ENCODE peak calls at places on chromosomes 7 and 10, in nine cellular contexts. O is stromal cell of bone marrow, C is endothelial cell, Y is T-cell, A is fibroblast of gingiva, I is SK-MEL-5, U is GM04504, T is left colon, S is dorsolateral prefrontal cortex. W is an unnamed sample.

GRCh38 chr7:104943502-104944343 is 70.3 kb upstream of the KMT2E start:
- DNase-seq in Y (peak), T (peak), S (no peak), A (no peak), I (peak), O (no peak), C (no peak), U (no peak), W (peak)

GRCh38 chr7:151590071-151590800 is 70.5 kb upstream of the RHEB start:
- DNase-seq in I (no peak), S (no peak), Y (no peak), T (no peak), O (no peak), U (no peak), A (no peak), C (no peak), W (no peak)

GRCh38 chr7:152200395-152200794 is 174.9 kb downstream of the GALNT11 start:
- DNase-seq in S (no peak), O (no peak), Y (no peak), C (no peak), I (no peak), U (no peak), T (no peak), A (no peak), W (no peak)

GRCh38 chr10:124176309-124177179 is 83.1 kb upstream of the CHST15 start:
- DNase-seq in A (no peak), I (no peak), Y (no peak), T (peak), O (no peak), C (no peak), S (no peak), U (no peak), W (no peak)

GRCh38 chr7:74267756-74268565 is 13.8 kb upstream of the RFC2 start:
- DNase-seq in C (no peak), A (no peak), S (no peak), U (no peak), Y (no peak), T (no peak), O (no peak), I (no peak), W (no peak)

GRCh38 chr7:117715784-117716445 is 157.3 kb downstream of the CTTNBP2 start:
- DNase-seq in T (peak), I (peak), U (peak), O (peak), Y (no peak), A (peak), S (no peak), C (peak), W (no peak)

GRCh38 chr10:87656431-87657072 is 3.1 kb upstream of the PAPSS2 start:
- DNase-seq in A (peak), C (no peak), Y (no peak), U (no peak), T (no peak), O (no peak), I (peak), S (no peak), W (peak)

GRCh38 chr10:3955954-3956617 is 171.1 kb upstream of the KLF6 start:
- DNase-seq in S (no peak), A (no peak), Y (no peak), U (no peak), C (no peak), I (no peak), T (no peak), O (no peak), W (no peak)

GRCh38 chr10:102965455-102965854 is 47.4 kb downstream of the CNNM2 start:
- DNase-seq in U (no peak), T (no peak), S (no peak), O (no peak), A (no peak), Y (no peak), C (no peak), I (no peak), W (no peak)

GRCh38 chr10:30345611-30346010 is 3.5 kb downstream of the MTPAP start:
- DNase-seq in I (no peak), Y (no peak), A (no peak), C (no peak), S (no peak), O (no peak), U (no peak), T (no peak), W (no peak)

GRCh38 chr7:1192171-1192676 is 32.2 kb upstream of the ZFAND2A start:
- DNase-seq in O (peak), U (no peak), T (no peak), S (no peak), Y (no peak), I (no peak), C (peak), A (peak), W (no peak)

GRCh38 chr10:8065651-8066050 is 11.2 kb downstream of the GATA3 start:
- DNase-seq in Y (no peak), I (no peak), A (no peak), S (no peak), T (no peak), C (peak), O (no peak), U (no peak), W (no peak)

GRCh38 chr10:792083-792791 is 102.8 kb upstream of the DIP2C start:
- DNase-seq in C (no peak), Y (no peak), I (no peak), O (no peak), T (no peak), U (no peak), S (no peak), A (no peak), W (no peak)